ENCODE peak calls at places on chromosomes 5 and 9, in five cellular contexts. R is CD8-positive, alpha-beta T cell; C is IMR-90; D is foreskin fibroblast; W is epithelial cell of esophagus. N is an unnamed sample.

GRCh38 chr5:137036630-137037029 is 462.5 kb downstream of the SPOCK1 start:
- DNase-seq in R (no peak), C (no peak), D (no peak), W (no peak), N (no peak)

GRCh38 chr9:95953986-95954385 is 78.5 kb downstream of the ERCC6L2 start:
- DNase-seq in R (no peak), C (no peak), D (no peak), W (no peak), N (no peak)

GRCh38 chr5:168244838-168245555 is 46.4 kb upstream of the WWC1 start:
- DNase-seq in R (no peak), C (no peak), D (no peak), W (no peak), N (no peak)

GRCh38 chr5:173653822-173654523 is 37.5 kb upstream of the BOD1 start:
- DNase-seq in R (no peak), C (no peak), D (no peak), W (no peak), N (no peak)

GRCh38 chr5:31096238-31096865 is 97.1 kb upstream of the CDH6 start:
- DNase-seq in R (no peak), C (peak; percentile 91), D (peak; percentile 5), W (peak; percentile 54), N (no peak)

GRCh38 chr9:98993570-98993945 is 49.9 kb downstream of the COL15A1 start:
- DNase-seq in R (no peak), C (no peak), D (no peak), W (no peak), N (no peak)

GRCh38 chr9:96852676-96853075 is 1.6 kb downstream of the ZNF782 start:
- DNase-seq in R (no peak), C (peak; percentile 10), D (no peak), W (peak; percentile 27), N (no peak)

GRCh38 chr5:180435594-180435993 is 58.6 kb upstream of the CNOT6 start:
- DNase-seq in R (no peak), C (no peak), D (no peak), W (no peak), N (no peak)

GRCh38 chr5:171595801-171596231 is 176.4 kb downstream of the FGF18 start:
- DNase-seq in R (no peak), C (peak; percentile 92), D (peak; percentile 89), W (peak; percentile 63), N (no peak)

GRCh38 chr5:142319105-142319504 is 5.7 kb downstream of the SPRY4 start:
- DNase-seq in R (no peak), C (no peak), D (peak; percentile 33), W (no peak), N (no peak)

GRCh38 chr5:142316681-142317080 is 8.1 kb downstream of the SPRY4 start:
- DNase-seq in R (no peak), C (no peak), D (no peak), W (no peak), N (no peak)

GRCh38 chr5:142316051-142316450 is 8.8 kb downstream of the SPRY4 start:
- DNase-seq in R (no peak), C (peak; percentile 67), D (peak; percentile 78), W (no peak), N (no peak)

GRCh38 chr5:142317173-142317572 is 7.6 kb downstream of the SPRY4 start:
- DNase-seq in R (no peak), C (no peak), D (no peak), W (no peak), N (no peak)

GRCh38 chr5:142317673-142318261 is 7.1 kb downstream of the SPRY4 start:
- DNase-seq in R (no peak), C (no peak), D (peak; percentile 42), W (no peak), N (no peak)
- TF ChIP-seq CTCF in R (no peak), C (peak; percentile 45), D (peak; percentile 17), W (no peak), N (no peak)

DNA sequence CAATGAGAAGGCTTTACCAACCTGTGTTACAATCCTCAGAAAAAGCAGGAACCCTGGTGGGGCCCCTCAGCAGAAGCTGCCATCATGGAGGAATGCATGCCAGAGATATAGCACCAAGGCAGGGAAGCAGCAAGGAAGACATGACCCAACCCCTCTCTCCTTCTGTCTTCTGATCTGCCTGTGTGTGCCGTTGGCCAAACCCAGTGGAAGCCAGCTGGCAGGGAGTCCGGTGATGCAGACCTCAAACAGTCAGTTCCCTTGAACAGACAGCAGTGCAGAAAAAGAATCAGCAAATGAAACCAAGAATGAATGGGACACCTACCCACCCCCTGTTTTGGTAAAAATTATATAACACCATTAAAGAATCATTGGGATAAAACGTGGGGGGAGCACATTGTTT is 234.2 kb downstream of the ZNF608 start:
- DNase-seq in R (no peak), C (peak; percentile 41), D (peak; percentile 30), W (no peak), N (no peak)
- TF ChIP-seq CTCF in R (no peak), C (no peak), D (no peak), W (no peak), N (no peak)

DNA sequence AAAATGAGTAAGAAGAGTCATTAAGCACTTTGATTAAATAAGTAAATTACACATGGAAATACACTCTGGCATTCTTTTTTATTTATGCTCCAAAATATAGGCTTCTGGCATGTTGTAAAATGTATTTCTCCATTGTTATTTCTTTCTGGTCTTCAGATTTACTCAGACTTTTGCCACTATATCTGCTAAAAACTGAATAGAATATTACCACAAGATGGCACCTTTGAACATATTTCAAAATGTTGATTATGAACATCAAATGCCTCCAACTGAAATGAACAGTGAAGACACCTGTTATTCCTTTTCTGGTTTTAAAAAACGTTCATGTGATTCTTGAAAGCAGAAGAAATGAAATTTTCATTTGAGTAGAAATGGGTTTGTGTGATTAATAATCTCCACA is 23.6 kb downstream of the TYRP1 start:
- DNase-seq in R (no peak), C (no peak), D (no peak), W (no peak), N (no peak)
- TF ChIP-seq CTCF in R (no peak), C (peak; percentile 16), D (no peak), W (no peak), N (no peak)

DNA sequence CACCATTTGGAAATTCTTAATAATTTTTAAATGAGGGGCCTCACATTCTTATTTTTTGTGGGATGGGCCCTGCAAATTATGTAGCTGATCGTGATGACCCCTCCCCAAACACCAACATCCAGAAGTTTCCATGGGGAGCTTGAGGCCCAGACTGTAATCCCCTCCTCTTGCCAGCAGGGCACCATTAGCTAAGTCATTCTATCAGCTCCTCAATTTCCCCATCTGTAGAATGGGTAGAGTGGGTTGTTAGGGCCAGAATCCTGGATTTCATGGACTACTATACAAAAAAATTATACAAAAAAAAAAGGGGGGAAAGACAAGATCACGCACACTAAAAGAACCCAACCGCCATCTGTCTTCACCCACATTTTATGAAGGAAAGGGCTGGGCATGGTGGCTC is 38.4 kb downstream of the SHB start:
- DNase-seq in R (no peak), C (no peak), D (no peak), W (no peak), N (no peak)
- TF ChIP-seq CTCF in R (no peak), C (no peak), D (no peak), W (peak; percentile 18), N (no peak)

DNA sequence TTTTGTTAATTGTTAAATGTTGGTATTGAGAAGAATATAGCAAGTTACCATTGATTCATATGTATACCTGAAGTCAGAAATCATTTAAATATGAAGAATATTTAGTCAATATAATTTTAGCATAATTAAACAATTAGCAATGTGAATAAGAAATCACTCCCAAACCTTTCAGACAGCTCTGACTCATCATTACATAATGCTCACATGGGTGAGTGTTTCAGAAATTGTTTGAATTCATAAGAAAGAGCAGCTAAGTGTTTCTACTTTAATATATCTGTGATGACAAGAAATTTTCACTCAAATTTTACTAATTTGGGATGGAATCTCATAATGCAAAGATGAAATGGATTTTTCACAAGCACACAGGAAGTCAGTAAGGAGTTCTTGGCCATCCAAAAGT is 42.0 kb upstream of the CDC42SE2 start:
- DNase-seq in R (no peak), C (peak; percentile 56), D (peak; percentile 47), W (peak; percentile 66), N (no peak)
- TF ChIP-seq CTCF in R (no peak), C (no peak), D (no peak), W (no peak), N (no peak)

GRCh38 chr9:121929893-121930875 is 162.9 kb downstream of the TTLL11 start:
- DNase-seq in R (no peak), C (no peak), D (peak; percentile 25), W (no peak), N (no peak)
- TF ChIP-seq CTCF in R (no peak), C (peak; percentile 19), D (no peak), W (no peak), N (no peak)

GRCh38 chr9:32820322-32820721 is 37.0 kb downstream of the TMEM215 start:
- DNase-seq in R (no peak), C (no peak), D (no peak), W (no peak), N (no peak)
- TF ChIP-seq CTCF in R (no peak), C (no peak), D (no peak), W (no peak), N (no peak)

DNA sequence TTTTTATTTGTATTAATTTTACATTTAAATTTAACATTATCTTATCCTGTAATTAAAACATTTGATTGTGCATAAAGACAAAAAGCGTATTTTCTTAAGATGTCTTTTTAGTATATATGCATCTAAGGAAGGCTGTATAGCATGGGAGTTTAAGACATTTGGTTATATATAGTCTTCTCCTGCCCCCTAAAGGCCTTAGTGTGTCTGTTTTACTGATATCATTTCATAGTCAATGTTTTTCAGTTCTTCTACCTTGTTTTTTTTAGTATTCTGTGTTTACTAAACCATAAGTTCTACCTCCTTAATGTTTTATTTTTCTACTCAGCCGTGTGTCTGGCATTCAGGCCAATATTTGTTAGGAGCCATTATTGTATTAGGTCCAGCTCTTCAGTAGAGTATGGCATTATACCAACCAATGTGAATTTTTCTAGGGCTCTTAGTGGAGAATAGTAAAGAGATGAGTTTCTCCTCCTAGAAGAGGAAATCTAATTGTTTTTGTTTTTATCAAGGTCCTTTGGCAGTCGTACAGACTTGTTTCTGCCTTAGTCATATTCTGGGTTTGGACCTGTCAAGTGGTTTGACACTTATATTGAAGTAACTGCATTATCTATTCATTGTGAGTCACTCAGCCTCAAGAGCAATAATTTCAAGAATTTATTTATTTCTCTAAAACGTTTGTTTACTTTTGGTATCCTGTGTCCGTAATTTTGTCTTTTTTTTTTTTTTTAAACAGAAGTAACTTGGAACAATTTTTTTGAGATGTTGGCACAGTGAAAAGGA is 74.8 kb downstream of the SLF1 start:
- DNase-seq in R (no peak), C (peak; percentile 93), D (peak; percentile 90), W (peak; percentile 92), N (no peak)
- TF ChIP-seq CTCF in R (peak; percentile 53), C (peak; percentile 49), D (peak; percentile 36), W (peak; percentile 22), N (no peak)

GRCh38 chr5:9922719-9923118 is 292.6 kb upstream of the TAS2R1 start:
- DNase-seq in R (no peak), C (no peak), D (no peak), W (no peak), N (no peak)
- TF ChIP-seq CTCF in R (peak; percentile 22), C (no peak), D (peak; percentile 19), W (peak; percentile 22), N (no peak)